ENCODE peak calls at places on chromosomes 6 and 20, in six cellular contexts. L is C1 segment of cervical spinal cord, K is T-helper 9 cell, C is HFFc6, O is GM10248, X is colonic mucosa. H is an unnamed sample.

GRCh38 chr6:22447862-22448261 is 121.5 kb upstream of the HDGFL1 start:
- DNase-seq in K (no peak), L (no peak), O (no peak), X (no peak), C (no peak), H (no peak)

GRCh38 chr6:18536693-18537092 is 149.5 kb downstream of the RNF144B start:
- DNase-seq in O (no peak), K (no peak), L (no peak), X (no peak), C (no peak), H (no peak)

GRCh38 chr20:59813948-59814834 is 119.2 kb downstream of the SYCP2 start:
- DNase-seq in L (no peak), O (no peak), X (no peak), C (no peak), K (no peak), H (no peak)

GRCh38 chr20:16350465-16350864 is 222.8 kb downstream of the KIF16B start:
- DNase-seq in L (no peak), O (no peak), C (peak), X (no peak), K (no peak), H (no peak)

GRCh38 chr20:32449057-32449889 is 91.1 kb downstream of the ASXL1 start:
- DNase-seq in X (no peak), C (no peak), O (no peak), K (no peak), L (peak), H (no peak)

GRCh38 chr6:57143690-57144089 is 28.4 kb upstream of the BAG2 start:
- DNase-seq in C (no peak), K (no peak), O (no peak), X (no peak), L (no peak), H (no peak)

GRCh38 chr20:6812530-6812929 is 45.0 kb downstream of the BMP2 start:
- DNase-seq in K (no peak), C (no peak), L (no peak), O (no peak), X (no peak), H (no peak)

GRCh38 chr6:76222189-76222588 is 149.7 kb upstream of the IMPG1 start:
- DNase-seq in K (no peak), O (no peak), X (no peak), L (no peak), C (no peak), H (no peak)

GRCh38 chr6:126175251-126175650 is 164.7 kb upstream of the CENPW start:
- DNase-seq in X (no peak), L (no peak), O (no peak), C (no peak), K (no peak), H (no peak)

GRCh38 chr6:30556714-30556963 is 350 bp upstream of the GNL1 start:
- DNase-seq in L (no peak), O (peak), K (peak), X (peak), C (no peak), H (no peak)

GRCh38 chr6:11538049-11538798 is 675 bp downstream of the TMEM170B start:
- DNase-seq in K (peak), X (peak), C (no peak), O (peak), L (peak), H (peak)

GRCh38 chr6:119974430-119975159 is 625.0 kb upstream of the MAN1A1 start:
- DNase-seq in O (no peak), K (no peak), C (no peak), X (no peak), L (no peak), H (no peak)

GRCh38 chr6:153129873-153130514 is 1.1 kb downstream of the RGS17 start:
- DNase-seq in C (no peak), L (no peak), K (no peak), O (peak), X (no peak), H (no peak)